ENCODE peak calls at places on chromosomes 2 and 18, in nine cellular contexts. B is foreskin fibroblast, C is GM12865, S is K562, D is IMR-90, V is AG09319, T is heart right ventricle, R is nephron progenitor cell, Q is MCF 10A. K is an unnamed sample.

GRCh38 chr2:135951071-135951583 is 34.3 kb downstream of the DARS1 start:
- DNase-seq in B (peak), C (no peak), S (no peak), D (no peak), V (no peak), T (no peak), R (no peak), Q (peak), K (no peak)

GRCh38 chr2:7674606-7675005 is 757.4 kb downstream of the RNF144A start:
- DNase-seq in B (peak), C (no peak), S (no peak), D (no peak), V (no peak), T (no peak), R (no peak), Q (no peak), K (no peak)

GRCh38 chr18:47931707-47932103 is 1.2 kb upstream of the SMAD2 start:
- DNase-seq in B (peak), C (peak), S (peak), D (no peak), V (no peak), T (no peak), R (no peak), Q (peak), K (no peak)

GRCh38 chr2:111122631-111123421 is 2.1 kb downstream of the BCL2L11 start:
- DNase-seq in B (peak), C (peak), S (no peak), D (peak), V (peak), T (peak), R (peak), Q (peak), K (peak)

GRCh38 chr2:177983183-177983788 is 89.3 kb downstream of the PDE11A start:
- DNase-seq in B (peak), C (peak), S (peak), D (peak), V (no peak), T (no peak), R (peak), Q (peak), K (no peak)

GRCh38 chr2:67476808-67477790 is 80.0 kb downstream of the ETAA1 start:
- DNase-seq in B (peak), C (peak), S (peak), D (peak), V (peak), T (no peak), R (no peak), Q (peak), K (no peak)

GRCh38 chr2:47309952-47310800 is 92.8 kb upstream of the MSH2 start:
- DNase-seq in B (peak), C (peak), S (peak), D (peak), V (no peak), T (no peak), R (no peak), Q (peak), K (no peak)

GRCh38 chr2:33322099-33322498 is 154.3 kb upstream of the RASGRP3 start:
- DNase-seq in B (peak), C (no peak), S (no peak), D (peak), V (no peak), T (no peak), R (no peak), Q (no peak), K (no peak)

GRCh38 chr2:190785380-190785779 is 95.2 kb upstream of the GLS start:
- DNase-seq in B (no peak), C (no peak), S (no peak), D (no peak), V (no peak), T (no peak), R (no peak), Q (no peak), K (no peak)

GRCh38 chr2:73285162-73285739 is 973 bp upstream of the FBXO41 start:
- DNase-seq in B (peak), C (peak), S (no peak), D (no peak), V (no peak), T (no peak), R (no peak), Q (no peak), K (no peak)

GRCh38 chr2:225630824-225631533 is 231.5 kb downstream of the NYAP2 start:
- DNase-seq in B (no peak), C (no peak), S (no peak), D (no peak), V (no peak), T (no peak), R (no peak), Q (no peak), K (no peak)

GRCh38 chr2:236184701-236185100 is 16.5 kb upstream of the GBX2 start:
- DNase-seq in B (no peak), C (no peak), S (no peak), D (no peak), V (no peak), T (no peak), R (no peak), Q (no peak), K (no peak)

GRCh38 chr2:237464757-237465391 is 22.2 kb upstream of the MLPH start:
- DNase-seq in B (no peak), C (no peak), S (no peak), D (peak), V (no peak), T (no peak), R (no peak), Q (no peak), K (no peak)

GRCh38 chr2:149617476-149617875 is 29.9 kb upstream of the MMADHC start:
- DNase-seq in B (peak), C (no peak), S (no peak), D (peak), V (no peak), T (no peak), R (no peak), Q (no peak), K (no peak)

GRCh38 chr2:149651229-149651628 is 63.7 kb upstream of the MMADHC start:
- DNase-seq in B (no peak), C (no peak), S (no peak), D (no peak), V (no peak), T (no peak), R (no peak), Q (no peak), K (no peak)

GRCh38 chr2:16255120-16255519 is 314.8 kb downstream of the MYCN start:
- DNase-seq in B (no peak), C (no peak), S (no peak), D (no peak), V (no peak), T (no peak), R (no peak), Q (peak), K (no peak)

GRCh38 chr2:199018826-199019225 is 438.9 kb downstream of the SATB2 start:
- DNase-seq in B (peak), C (no peak), S (no peak), D (no peak), V (no peak), T (no peak), R (no peak), Q (no peak), K (no peak)

GRCh38 chr2:10405441-10405840 is 42.7 kb downstream of the ODC1 start:
- DNase-seq in B (peak), C (no peak), S (no peak), D (peak), V (peak), T (peak), R (no peak), Q (peak), K (no peak)

GRCh38 chr2:202608142-202608852 is 26.5 kb upstream of the FAM117B start:
- DNase-seq in B (no peak), C (peak), S (no peak), D (no peak), V (no peak), T (no peak), R (no peak), Q (no peak), K (no peak)

DNA sequence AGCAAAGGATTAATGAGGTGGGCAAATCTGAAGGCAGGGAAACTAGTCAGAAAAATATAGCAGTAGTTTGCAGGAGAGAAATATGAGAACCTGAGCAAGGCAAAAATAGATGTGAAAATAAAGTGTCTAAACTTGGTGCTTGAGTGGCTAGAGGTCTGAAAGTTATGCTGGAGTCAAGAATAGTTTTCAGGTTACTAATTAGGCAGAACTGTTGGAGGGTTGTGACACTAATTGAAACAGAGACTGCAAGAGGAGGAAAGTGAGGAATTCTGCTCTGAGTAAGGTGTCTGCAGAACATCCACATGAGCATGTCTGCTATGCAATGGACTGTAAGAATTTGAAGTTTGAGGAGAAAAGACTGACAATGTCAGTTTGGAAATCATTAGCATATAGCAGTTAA is 444.0 kb upstream of the LRRTM1 start:
- DNase-seq in B (no peak), C (peak), S (no peak), D (no peak), V (no peak), T (no peak), R (no peak), Q (no peak), K (no peak)
- TF ChIP-seq CTCF in B (no peak), C (no peak), S (no peak), D (no peak), V (no peak), T (no peak), R (no peak), Q (no peak), K (no peak)

GRCh38 chr18:66727991-66728390 is 124.1 kb upstream of the CDH19 start:
- DNase-seq in B (no peak), C (no peak), S (no peak), D (no peak), V (no peak), T (no peak), R (no peak), Q (peak), K (no peak)

GRCh38 chr18:66729459-66730239 is 125.8 kb upstream of the CDH19 start:
- DNase-seq in B (no peak), C (no peak), S (no peak), D (no peak), V (no peak), T (no peak), R (no peak), Q (no peak), K (no peak)

GRCh38 chr18:66722671-66723070 is 118.8 kb upstream of the CDH19 start:
- DNase-seq in B (no peak), C (no peak), S (no peak), D (no peak), V (no peak), T (no peak), R (no peak), Q (no peak), K (no peak)

GRCh38 chr18:66728951-66729350 is 125.1 kb upstream of the CDH19 start:
- DNase-seq in B (no peak), C (no peak), S (no peak), D (no peak), V (no peak), T (peak), R (no peak), Q (no peak), K (no peak)

DNA sequence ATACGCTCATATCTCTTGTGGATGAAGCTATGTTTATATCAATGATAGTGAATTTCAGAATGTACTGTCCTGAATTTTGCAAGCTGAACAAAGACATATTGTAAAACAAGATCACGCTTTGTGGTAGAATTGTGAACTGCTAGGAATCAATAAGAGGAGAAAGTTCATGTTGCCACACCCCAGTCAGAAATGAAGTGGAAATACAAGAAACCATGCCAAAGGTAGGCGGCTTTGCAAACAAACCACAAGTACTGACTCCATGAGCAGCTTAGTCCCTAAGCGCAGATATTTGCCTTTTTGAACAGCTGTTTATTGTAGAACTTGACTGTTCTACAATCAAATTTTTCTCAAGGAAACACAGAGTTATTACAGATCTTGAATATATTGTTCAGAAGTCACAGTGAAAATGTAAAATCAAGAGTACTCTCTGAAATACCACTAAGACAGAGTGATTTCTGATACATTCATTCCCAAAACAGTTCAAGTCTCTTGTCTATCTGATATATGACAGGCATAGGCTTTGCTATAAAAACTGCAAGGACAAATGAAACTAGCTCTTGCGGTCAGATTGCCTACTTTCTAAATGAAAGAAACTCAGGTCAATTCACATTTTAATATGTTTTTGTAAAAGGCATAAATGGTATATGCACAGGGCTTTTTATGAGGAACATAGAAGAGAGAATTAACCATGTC is 120.9 kb upstream of the CDH19 start:
- DNase-seq in B (no peak), C (no peak), S (no peak), D (no peak), V (no peak), T (no peak), R (no peak), Q (peak), K (no peak)
- TF ChIP-seq CTCF in B (no peak), C (no peak), S (no peak), D (no peak), V (no peak), T (no peak), R (no peak), Q (no peak), K (no peak)

GRCh38 chr2:102359527-102359926 is 3.9 kb downstream of the IL18R1 start:
- DNase-seq in B (no peak), C (no peak), S (no peak), D (no peak), V (no peak), T (no peak), R (no peak), Q (peak), K (no peak)
- TF ChIP-seq CTCF in B (no peak), C (no peak), S (no peak), D (no peak), V (no peak), T (no peak), R (no peak), Q (no peak), K (no peak)

GRCh38 chr2:148096012-148096411 is 75.1 kb downstream of the MBD5 start:
- DNase-seq in B (no peak), C (no peak), S (no peak), D (peak), V (no peak), T (no peak), R (no peak), Q (peak), K (no peak)
- TF ChIP-seq CTCF in B (no peak), C (no peak), S (no peak), D (no peak), V (no peak), T (no peak), R (no peak), Q (no peak), K (no peak)

GRCh38 chr2:103285354-103285753 is 523.5 kb downstream of the TMEM182 start:
- DNase-seq in B (no peak), C (no peak), S (no peak), D (no peak), V (no peak), T (no peak), R (no peak), Q (no peak), K (no peak)

GRCh38 chr2:103292570-103293265 is 530.9 kb downstream of the TMEM182 start:
- DNase-seq in B (no peak), C (no peak), S (no peak), D (no peak), V (no peak), T (no peak), R (peak), Q (no peak), K (no peak)

GRCh38 chr2:103284750-103285149 is 522.9 kb downstream of the TMEM182 start:
- DNase-seq in B (no peak), C (no peak), S (no peak), D (no peak), V (no peak), T (no peak), R (no peak), Q (no peak), K (no peak)

GRCh38 chr2:103293266-103293583 is 531.4 kb downstream of the TMEM182 start:
- DNase-seq in B (no peak), C (no peak), S (no peak), D (no peak), V (no peak), T (no peak), R (no peak), Q (no peak), K (no peak)

GRCh38 chr2:103289101-103289725 is 527.4 kb downstream of the TMEM182 start:
- DNase-seq in B (no peak), C (no peak), S (no peak), D (no peak), V (no peak), T (no peak), R (no peak), Q (peak), K (no peak)
- TF ChIP-seq CTCF in B (no peak), C (no peak), S (peak), D (no peak), V (no peak), T (no peak), R (no peak), Q (peak), K (peak)

DNA sequence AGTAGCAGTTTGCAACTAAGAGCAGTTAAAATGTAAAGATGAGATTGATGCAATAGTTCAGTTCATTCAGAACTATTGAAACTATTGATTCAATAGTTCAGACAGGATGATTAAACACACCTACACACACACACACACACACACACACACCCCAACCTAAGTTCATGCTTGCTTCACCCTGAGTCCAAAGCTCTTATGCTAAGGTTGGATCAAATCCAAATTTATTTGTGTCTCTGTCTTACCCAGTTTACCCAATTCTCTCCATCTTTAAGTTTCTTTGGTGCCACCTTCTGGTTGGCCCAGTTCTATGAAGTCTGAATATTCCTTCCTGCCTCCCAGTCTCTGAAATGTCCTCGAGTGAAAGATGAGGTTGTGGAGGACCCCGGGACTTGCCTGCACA is 5.1 kb downstream of the SERPINB8 start:
- DNase-seq in B (peak), C (peak), S (no peak), D (peak), V (no peak), T (no peak), R (no peak), Q (peak), K (no peak)
- TF ChIP-seq CTCF in B (peak), C (peak), S (no peak), D (peak), V (peak), T (no peak), R (no peak), Q (no peak), K (no peak)

DNA sequence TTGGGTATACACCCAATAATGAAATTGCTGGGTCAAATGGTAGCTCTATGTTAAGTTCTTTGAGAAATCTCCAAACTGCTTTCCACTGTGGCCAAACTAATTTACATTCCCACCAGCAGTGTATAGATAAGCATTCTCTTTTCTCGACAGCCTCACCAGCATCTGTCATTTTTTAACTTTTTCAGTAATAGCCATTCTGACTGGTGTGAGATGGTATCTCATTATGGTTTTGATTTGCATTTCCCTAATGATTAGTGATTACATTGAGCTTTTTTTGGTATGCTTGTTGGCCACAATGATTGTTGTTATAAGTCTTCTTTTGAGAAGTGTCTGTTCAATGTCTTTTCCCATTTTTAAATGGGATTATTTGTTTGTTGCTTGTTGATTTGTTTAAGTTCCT is 50.4 kb upstream of the EPAS1 start:
- DNase-seq in B (no peak), C (peak), S (no peak), D (no peak), V (no peak), T (no peak), R (no peak), Q (no peak), K (no peak)
- TF ChIP-seq CTCF in B (no peak), C (no peak), S (no peak), D (no peak), V (no peak), T (no peak), R (no peak), Q (no peak), K (no peak)

GRCh38 chr18:22320155-22320554 is 97.6 kb downstream of the CTAGE1 start:
- DNase-seq in B (no peak), C (no peak), S (no peak), D (no peak), V (no peak), T (no peak), R (no peak), Q (no peak), K (no peak)

GRCh38 chr18:22320736-22321135 is 97.0 kb downstream of the CTAGE1 start:
- DNase-seq in B (no peak), C (no peak), S (no peak), D (no peak), V (no peak), T (no peak), R (no peak), Q (no peak), K (no peak)

GRCh38 chr18:22325396-22325795 is 92.3 kb downstream of the CTAGE1 start:
- DNase-seq in B (no peak), C (no peak), S (no peak), D (no peak), V (no peak), T (no peak), R (no peak), Q (no peak), K (no peak)

GRCh38 chr18:22322251-22322691 is 95.4 kb downstream of the CTAGE1 start:
- DNase-seq in B (peak), C (no peak), S (no peak), D (no peak), V (no peak), T (no peak), R (no peak), Q (no peak), K (no peak)

GRCh38 chr18:22324191-22325131 is 93.3 kb downstream of the CTAGE1 start:
- DNase-seq in B (peak), C (no peak), S (no peak), D (no peak), V (no peak), T (peak), R (peak), Q (no peak), K (peak)
- TF ChIP-seq CTCF in B (peak), C (no peak), S (peak), D (no peak), V (peak), T (peak), R (peak), Q (no peak), K (peak)

GRCh38 chr2:21118302-21118920 is 5.4 kb upstream of the TDRD15 start:
- DNase-seq in B (peak), C (peak), S (peak), D (peak), V (no peak), T (no peak), R (peak), Q (peak), K (no peak)
- TF ChIP-seq CTCF in B (no peak), C (peak), S (peak), D (peak), V (no peak), T (peak), R (peak), Q (peak), K (peak)